ENCODE peak calls at places on chromosomes 1 and 21, in four cellular contexts. E is K562, R is GM12878, M is HepG2. U is an unnamed sample.
A peak's percentile ranks its signal among the peaks of the same experiment; 100 is the strongest.

GRCh38 chr1:85344256-85344694 is 67.8 kb upstream of the BCL10 start:
- DNase-seq in E (peak; percentile 35), R (no peak), M (peak; percentile 44), U (peak; percentile 63)

GRCh38 chr1:15311886-15312285 is 64.9 kb downstream of the FHAD1 start:
- DNase-seq in R (no peak), E (no peak), M (no peak), U (no peak)

GRCh38 chr1:80566123-80566522 is 1234.6 kb upstream of the ADGRL2 start:
- DNase-seq in E (no peak), M (no peak), R (no peak), U (no peak)

GRCh38 chr1:22076346-22076745 is 23.8 kb downstream of the CDC42 start:
- DNase-seq in M (no peak), E (no peak), R (no peak), U (no peak)

GRCh38 chr1:117758444-117759316 is 152.8 kb downstream of the TENT5C start:
- DNase-seq in R (peak; percentile 11), M (peak; percentile 79), E (peak; percentile 88), U (peak; percentile 88)

GRCh38 chr21:43777953-43778352 is 1.8 kb upstream of the CSTB start:
- DNase-seq in M (no peak), R (no peak), E (no peak), U (no peak)

GRCh38 chr1:156115514-156116374 is 1.2 kb downstream of the LMNA start:
- DNase-seq in R (no peak), M (peak; percentile 41), E (peak; percentile 58), U (no peak)

GRCh38 chr1:53731779-53732305 is 7.1 kb downstream of the GLIS1 start:
- DNase-seq in M (no peak), E (no peak), R (no peak), U (no peak)

GRCh38 chr1:105591681-105592080 is 1464.8 kb upstream of the PRMT6 start:
- DNase-seq in M (no peak), R (no peak), E (no peak), U (no peak)

GRCh38 chr1:44588551-44588950 is 85.7 kb downstream of the TMEM53 start:
- DNase-seq in R (no peak), M (no peak), E (no peak), U (no peak)

GRCh38 chr21:39927304-39927886 is 60.2 kb downstream of the PCP4 start:
- DNase-seq in E (no peak), M (no peak), R (no peak), U (no peak)

GRCh38 chr1:41492341-41492848 is 7.9 kb upstream of the EDN2 start:
- DNase-seq in E (peak; percentile 77), M (no peak), R (no peak), U (peak; percentile 76)

GRCh38 chr1:165828103-165828558 is 717 bp downstream of the UCK2 start:
- DNase-seq in E (peak; percentile 74), M (peak; percentile 21), R (no peak), U (peak; percentile 65)

GRCh38 chr1:171663854-171664550 is 11.5 kb upstream of the MYOC start:
- DNase-seq in E (no peak), M (no peak), R (no peak), U (no peak)

GRCh38 chr1:42943166-42943565 is 15.5 kb downstream of the SLC2A1 start:
- DNase-seq in M (no peak), E (peak; percentile 36), R (no peak), U (no peak)

GRCh38 chr1:159091547-159092397 is 15.2 kb upstream of the AIM2 start:
- DNase-seq in E (no peak), M (no peak), R (no peak), U (no peak)

GRCh38 chr21:41744028-41744940 is 22.6 kb downstream of the RIPK4 start:
- DNase-seq in E (no peak), R (no peak), M (no peak), U (no peak)

GRCh38 chr1:212651977-212652376 is 43.4 kb downstream of the ATF3 start:
- DNase-seq in M (no peak), R (no peak), E (no peak), U (no peak)

GRCh38 chr1:234546890-234547788 is 62.8 kb downstream of the IRF2BP2 start:
- DNase-seq in R (no peak), M (no peak), E (peak; percentile 89), U (no peak)

GRCh38 chr21:36038701-36039497 is 21.4 kb downstream of the SETD4 start:
- DNase-seq in R (no peak), M (no peak), E (no peak), U (no peak)

GRCh38 chr1:58358311-58358710 is 188.2 kb downstream of the OMA1 start:
- DNase-seq in E (no peak), R (no peak), M (peak; percentile 12), U (no peak)

GRCh38 chr1:65009724-65010420 is 43.5 kb upstream of the JAK1 start:
- DNase-seq in M (no peak), E (no peak), R (no peak), U (no peak)

GRCh38 chr1:45551684-45552083 is 1.1 kb downstream of the AKR1A1 start:
- DNase-seq in M (no peak), E (no peak), R (no peak), U (no peak)

GRCh38 chr1:201708085-201708512 is 120.9 kb upstream of the IPO9 start:
- DNase-seq in R (no peak), E (no peak), M (no peak), U (no peak)

GRCh38 chr1:204564835-204565234 is 48.6 kb downstream of the MDM4 start:
- DNase-seq in M (no peak), R (peak; percentile 73), E (no peak), U (no peak)

GRCh38 chr1:25642710-25643109 is 26.1 kb downstream of the MAN1C1 start:
- DNase-seq in R (peak; percentile 44), E (no peak), M (no peak), U (peak; percentile 2)

GRCh38 chr1:8889103-8889846 is 10.8 kb upstream of the ENO1 start:
- DNase-seq in R (no peak), E (no peak), M (no peak), U (no peak)

GRCh38 chr1:97930472-97930871 is 9.6 kb upstream of the DPYD start:
- DNase-seq in E (no peak), R (no peak), M (peak; percentile 12), U (no peak)

GRCh38 chr1:183812111-183812510 is 7.2 kb downstream of the RGL1 start:
- DNase-seq in E (no peak), R (no peak), M (no peak), U (no peak)

GRCh38 chr1:218537131-218537904 is 192.2 kb downstream of the TGFB2 start:
- DNase-seq in E (no peak), M (no peak), R (no peak), U (no peak)

GRCh38 chr21:17712887-17713286 is 100.2 kb upstream of the BTG3 start:
- DNase-seq in R (no peak), E (no peak), M (no peak), U (no peak)

GRCh38 chr1:162159515-162159914 is 90.0 kb downstream of the NOS1AP start:
- DNase-seq in E (no peak), R (no peak), M (peak; percentile 54), U (no peak)

GRCh38 chr1:18182518-18183160 is 75.0 kb downstream of the IGSF21 start:
- DNase-seq in M (no peak), E (no peak), R (no peak), U (peak; percentile 17)

GRCh38 chr1:186605762-186606350 is 74.4 kb downstream of the PTGS2 start:
- DNase-seq in E (peak; percentile 5), M (peak; percentile 23), R (no peak), U (peak; percentile 72)

DNA sequence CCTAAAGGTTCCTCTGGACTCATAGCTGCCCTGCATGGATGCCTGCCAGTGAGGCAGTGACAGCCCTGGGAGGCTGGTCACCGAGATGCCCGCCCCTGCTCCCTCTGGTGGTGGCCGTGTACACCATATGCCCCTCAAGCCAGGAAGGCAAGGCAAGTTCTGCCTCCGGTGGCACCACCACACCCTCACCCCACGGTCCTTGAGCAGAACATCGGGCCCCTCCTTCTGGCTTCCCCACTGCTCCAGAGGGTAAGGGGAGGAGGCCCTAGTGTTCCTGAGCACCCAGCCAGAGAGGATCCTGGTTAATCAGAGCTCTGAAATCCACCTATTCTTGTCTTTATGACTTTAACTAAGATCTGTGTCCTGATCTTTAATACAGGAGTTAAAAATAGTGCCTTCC is 1.6 kb upstream of the S100A14 start:
- DNase-seq in R (no peak), M (no peak), E (peak; percentile 73), U (no peak)
- TF ChIP-seq SP1 in R (no peak), M (no peak), E (no peak), U (no peak)

DNA sequence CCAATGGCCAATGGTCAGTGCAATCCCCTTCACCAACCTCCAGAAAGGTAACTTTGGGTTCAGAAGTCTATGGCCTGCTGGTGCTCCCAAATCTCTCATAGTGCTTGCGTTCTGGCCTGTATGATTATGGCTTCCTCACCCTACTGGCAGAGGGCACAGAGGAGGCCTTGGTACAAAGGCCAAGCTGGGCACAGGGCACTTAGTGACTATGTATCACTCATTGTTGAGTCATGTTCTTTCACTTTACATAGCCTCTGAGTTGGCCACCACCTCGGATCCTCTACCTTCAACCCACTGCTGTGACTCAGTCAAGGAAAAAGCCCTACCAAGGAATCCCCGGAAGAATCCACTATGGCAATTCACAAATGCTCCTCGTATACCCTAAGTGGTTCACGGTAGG is 72.0 kb upstream of the RALGPS2 start:
- DNase-seq in R (no peak), E (no peak), M (no peak), U (no peak)
- TF ChIP-seq TARDBP in R (no peak), E (no peak), M (no peak), U (no peak)

DNA sequence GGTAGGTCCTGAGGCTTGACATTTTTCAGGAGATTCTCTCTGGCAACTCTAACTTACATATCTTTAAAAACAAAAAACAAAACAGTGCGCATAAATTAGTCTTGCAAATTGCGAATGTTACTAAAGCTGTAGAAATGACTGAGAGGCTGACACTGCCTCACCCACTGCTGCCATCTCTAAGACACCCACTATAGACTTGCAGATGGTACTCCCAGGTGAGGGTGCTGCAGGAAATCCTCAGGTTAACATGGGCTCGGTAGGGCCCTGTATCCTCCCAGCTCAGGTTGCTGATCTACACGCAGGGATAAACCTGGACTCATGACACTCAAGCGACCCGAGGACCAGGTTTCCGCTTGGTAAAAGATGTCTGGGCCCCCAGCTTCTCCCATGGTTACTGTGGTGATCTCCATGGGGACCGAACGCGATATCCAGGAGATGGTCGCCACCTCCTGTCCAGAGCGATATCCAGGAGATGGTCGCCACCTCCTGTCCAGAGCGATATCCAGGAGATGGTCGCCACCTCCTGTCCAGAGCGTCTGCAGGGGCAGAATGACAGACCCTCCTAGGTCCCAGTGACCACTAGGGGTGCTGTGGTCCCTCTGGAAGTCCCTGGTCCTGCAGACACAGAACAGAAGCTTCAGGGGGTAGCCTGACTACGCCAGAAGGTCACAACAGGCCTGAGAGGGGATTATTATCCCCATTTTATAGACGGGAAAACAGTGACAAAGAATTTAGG is 16.1 kb upstream of the LY9 start:
- DNase-seq in R (no peak), E (peak; percentile 74), M (peak; percentile 58), U (peak; percentile 66)
- TF ChIP-seq SP1 in R (no peak), E (no peak), M (no peak), U (no peak)

DNA sequence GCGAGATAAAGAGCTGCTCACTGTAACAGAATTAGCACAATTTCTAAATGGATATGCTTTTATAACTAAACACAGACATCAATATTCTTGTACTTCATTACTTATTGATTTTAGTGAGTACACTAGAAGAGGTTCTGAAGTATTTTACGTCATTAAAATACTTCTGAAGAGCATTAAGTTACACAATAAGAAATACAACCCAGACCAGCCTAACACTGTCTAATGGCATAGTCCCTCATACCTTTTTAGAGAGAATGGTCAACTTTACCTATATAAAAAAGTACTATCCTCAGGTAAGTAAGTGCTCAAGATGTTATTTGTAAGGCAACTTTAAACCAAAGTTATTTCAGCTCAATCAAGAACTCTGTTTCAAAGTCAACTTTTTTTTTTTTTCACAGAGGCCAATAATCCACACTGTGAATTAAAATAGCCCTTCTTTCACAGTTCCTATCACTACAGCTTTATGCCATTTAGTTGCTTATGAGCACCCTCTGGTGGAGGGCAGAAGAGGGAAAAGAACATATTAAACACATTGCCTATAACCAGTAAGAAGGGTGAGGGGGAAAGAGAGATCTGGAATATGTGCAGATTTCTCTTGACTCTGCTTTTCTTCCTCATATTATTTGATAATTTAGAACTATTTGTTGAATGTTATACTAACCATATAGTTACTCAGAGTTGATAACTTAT is 182.1 kb upstream of the DMRTA2 start:
- DNase-seq in E (peak; percentile 59), M (peak; percentile 56), R (no peak), U (peak; percentile 37)
- TF ChIP-seq TARDBP in E (no peak), M (no peak), R (no peak), U (no peak)

U was measured in HEK293T.